ENCODE peak calls at places on chromosomes 1 and 21, in five cellular contexts. C is posterior cingulate gyrus, F is Karpas-422, Q is HS-5, G is K562. X is an unnamed sample.

GRCh38 chr1:230158422-230159291 is 91.6 kb downstream of the GALNT2 start:
- DNase-seq in C (no peak), F (no peak), Q (no peak), G (no peak), X (no peak)

GRCh38 chr1:95023399-95024050 is 49.2 kb downstream of the ALG14 start:
- DNase-seq in C (no peak), F (no peak), Q (peak), G (no peak), X (peak)

GRCh38 chr1:236800002-236800620 is 5.0 kb downstream of the MTR start:
- DNase-seq in C (no peak), F (no peak), Q (peak), G (no peak), X (no peak)

GRCh38 chr1:25134801-25135585 is 97.3 kb downstream of the SYF2 start:
- DNase-seq in C (no peak), F (no peak), Q (no peak), G (no peak), X (no peak)

GRCh38 chr1:196409586-196409985 is 198.7 kb downstream of the KCNT2 start:
- DNase-seq in C (no peak), F (no peak), Q (no peak), G (no peak), X (peak)

GRCh38 chr21:42524341-42525227 is 10.9 kb downstream of the SLC37A1 start:
- DNase-seq in C (peak), F (peak), Q (no peak), G (no peak), X (peak)

GRCh38 chr1:156480411-156481192 is 20.0 kb downstream of the MEF2D start:
- DNase-seq in C (no peak), F (peak), Q (no peak), G (peak), X (no peak)

GRCh38 chr1:170967042-170967910 is 31.9 kb downstream of the MROH9 start:
- DNase-seq in C (no peak), F (peak), Q (peak), G (no peak), X (peak)

GRCh38 chr1:36109041-36109679 is 15.9 kb downstream of the COL8A2 start:
- DNase-seq in C (no peak), F (no peak), Q (no peak), G (no peak), X (peak)

GRCh38 chr1:59332983-59333382 is 36.1 kb downstream of the FGGY start:
- DNase-seq in C (no peak), F (no peak), Q (peak), G (no peak), X (peak)

GRCh38 chr1:207910678-207911354 is at the start of gene CD34:
- DNase-seq in C (peak), F (no peak), Q (no peak), G (no peak), X (no peak)

GRCh38 chr1:94738371-94738770 is 81.8 kb upstream of the SLC44A3 start:
- DNase-seq in C (no peak), F (no peak), Q (no peak), G (no peak), X (peak)

GRCh38 chr1:20494609-20495311 is 8.8 kb upstream of the CAMK2N1 start:
- DNase-seq in C (no peak), F (no peak), Q (peak), G (no peak), X (peak)

GRCh38 chr1:44619261-44619900 is 54.9 kb downstream of the TMEM53 start:
- DNase-seq in C (no peak), F (no peak), Q (peak), G (no peak), X (peak)

GRCh38 chr1:19799233-19799876 is 361 bp downstream of the TMCO4 start:
- DNase-seq in C (no peak), F (peak), Q (no peak), G (peak), X (peak)

GRCh38 chr1:226545806-226546596 is 2.6 kb upstream of the STUM start:
- DNase-seq in C (no peak), F (no peak), Q (no peak), G (no peak), X (no peak)

GRCh38 chr1:81424056-81424455 is 376.7 kb upstream of the ADGRL2 start:
- DNase-seq in C (no peak), F (no peak), Q (no peak), G (no peak), X (peak)

GRCh38 chr1:230632273-230632873 is 9.9 kb upstream of the COG2 start:
- DNase-seq in C (peak), F (peak), Q (no peak), G (no peak), X (peak)

GRCh38 chr1:172746091-172746949 is 87.4 kb downstream of the FASLG start:
- DNase-seq in C (no peak), F (no peak), Q (peak), G (no peak), X (peak)

GRCh38 chr1:211476200-211476849 is 15.6 kb downstream of the RD3 start:
- DNase-seq in C (peak), F (peak), Q (peak), G (peak), X (peak)

GRCh38 chr1:206723500-206724472 is 39.1 kb downstream of the MAPKAPK2 start:
- DNase-seq in C (no peak), F (no peak), Q (no peak), G (no peak), X (peak)

GRCh38 chr1:7550261-7550850 is 220.7 kb upstream of the VAMP3 start:
- DNase-seq in C (no peak), F (no peak), Q (no peak), G (no peak), X (no peak)

GRCh38 chr1:28740118-28740517 is 3.4 kb downstream of the YTHDF2 start:
- DNase-seq in C (no peak), F (no peak), Q (no peak), G (no peak), X (no peak)

GRCh38 chr1:178101654-178102053 is 7.8 kb downstream of the RASAL2 start:
- DNase-seq in C (no peak), F (no peak), Q (no peak), G (no peak), X (peak)

GRCh38 chr1:26318338-26319064 is 743 bp downstream of the CD52 start:
- DNase-seq in C (no peak), F (peak), Q (no peak), G (peak), X (no peak)

GRCh38 chr1:192284927-192285326 is 31.9 kb upstream of the RGS21 start:
- DNase-seq in C (no peak), F (peak), Q (no peak), G (no peak), X (no peak)

GRCh38 chr1:67973061-67973460 is 77.4 kb downstream of the DIRAS3 start:
- DNase-seq in C (no peak), F (no peak), Q (no peak), G (no peak), X (no peak)

GRCh38 chr1:29437946-29438345 is 201.6 kb downstream of the PTPRU start:
- DNase-seq in C (no peak), F (no peak), Q (no peak), G (no peak), X (no peak)

X was measured in fibroblast of lung.